ENCODE peak calls at places on chromosomes 16 and 17, in ten cellular contexts. M is NB4; W is T-helper 17 cell; I is left ventricle myocardium superior; G is T-helper 1 cell; V is naive B cell; A is Right ventricle myocardium inferior; Z is AG08395; L is stimulated activated CD4-positive, alpha-beta T cell treated with anti-CD3 and anti-CD28 coated beads, Interleukin-2, amount 100 ng/mL, for 24 hours; S is GM20000. R is an unnamed sample.

GRCh38 chr16:57092786-57093301 is 461 bp downstream of the CPNE2 start:
- DNase-seq in M (peak), W (peak), I (peak), G (peak), V (peak), A (peak), Z (no peak), L (peak), S (peak), R (peak)

GRCh38 chr16:84465154-84465553 is 39.3 kb downstream of the MEAK7 start:
- DNase-seq in M (peak), W (no peak), I (peak), G (no peak), V (no peak), A (no peak), Z (no peak), L (no peak), S (no peak), R (no peak)

GRCh38 chr17:57954421-57955182 is 610 bp downstream of the CUEDC1 start:
- DNase-seq in M (no peak), W (no peak), I (peak), G (no peak), V (no peak), A (peak), Z (peak), L (no peak), S (no peak), R (peak)

GRCh38 chr16:84610385-84610784 is 7.5 kb downstream of the COTL1 start:
- DNase-seq in M (no peak), W (no peak), I (no peak), G (no peak), V (no peak), A (no peak), Z (no peak), L (no peak), S (no peak), R (no peak)

GRCh38 chr17:33033176-33033575 is 41.5 kb downstream of the SPACA3 start:
- DNase-seq in M (no peak), W (no peak), I (no peak), G (no peak), V (no peak), A (no peak), Z (no peak), L (no peak), S (no peak), R (no peak)

GRCh38 chr17:33949100-33949499 is 306.0 kb upstream of the CCL2 start:
- DNase-seq in M (peak), W (no peak), I (no peak), G (no peak), V (no peak), A (no peak), Z (peak), L (no peak), S (no peak), R (no peak)

GRCh38 chr17:78341559-78342437 is 18.1 kb downstream of the SOCS3 start:
- DNase-seq in M (no peak), W (no peak), I (peak), G (no peak), V (no peak), A (peak), Z (peak), L (no peak), S (peak), R (peak)

GRCh38 chr17:57935833-57936807 is 19.1 kb downstream of the CUEDC1 start:
- DNase-seq in M (peak), W (no peak), I (peak), G (no peak), V (no peak), A (peak), Z (peak), L (no peak), S (no peak), R (peak)

GRCh38 chr17:82974136-82974952 is 105.1 kb upstream of the METRNL start:
- DNase-seq in M (no peak), W (no peak), I (no peak), G (no peak), V (no peak), A (no peak), Z (no peak), L (no peak), S (peak), R (peak)

GRCh38 chr17:39633570-39634183 is 3.3 kb upstream of the STARD3 start:
- DNase-seq in M (no peak), W (no peak), I (no peak), G (no peak), V (no peak), A (peak), Z (no peak), L (no peak), S (no peak), R (no peak)

GRCh38 chr16:65180986-65181710 is 59.3 kb upstream of the CDH11 start:
- DNase-seq in M (no peak), W (no peak), I (no peak), G (no peak), V (no peak), A (no peak), Z (peak), L (no peak), S (no peak), R (no peak)

GRCh38 chr17:3534881-3535252 is 22.7 kb downstream of the TRPV3 start:
- DNase-seq in M (no peak), W (no peak), I (peak), G (peak), V (no peak), A (no peak), Z (peak), L (no peak), S (peak), R (no peak)

GRCh38 chr17:74012465-74012864 is 191.0 kb upstream of the RPL38 start:
- DNase-seq in M (peak), W (no peak), I (no peak), G (peak), V (no peak), A (no peak), Z (no peak), L (no peak), S (no peak), R (no peak)

GRCh38 chr17:56960596-56961538 is at the start of gene COIL:
- DNase-seq in M (peak), W (peak), I (peak), G (peak), V (peak), A (peak), Z (peak), L (peak), S (peak), R (peak)

GRCh38 chr16:70780546-70780945 is 20.4 kb downstream of the VAC14 start:
- DNase-seq in M (no peak), W (no peak), I (no peak), G (no peak), V (no peak), A (no peak), Z (no peak), L (no peak), S (no peak), R (no peak)

GRCh38 chr17:47981462-47981861 is 10.5 kb downstream of the CDK5RAP3 start:
- DNase-seq in M (no peak), W (no peak), I (no peak), G (peak), V (no peak), A (no peak), Z (no peak), L (no peak), S (no peak), R (no peak)

GRCh38 chr16:48892884-48893283 is 282.9 kb upstream of the N4BP1 start:
- DNase-seq in M (peak), W (no peak), I (no peak), G (no peak), V (no peak), A (no peak), Z (no peak), L (no peak), S (no peak), R (no peak)

GRCh38 chr17:35486920-35487727 is 38.6 kb upstream of the SLFN13 start:
- DNase-seq in M (peak), W (peak), I (peak), G (peak), V (peak), A (peak), Z (peak), L (peak), S (peak), R (peak)

GRCh38 chr16:78756189-78756661 is 656.8 kb downstream of the WWOX start:
- DNase-seq in M (no peak), W (no peak), I (no peak), G (no peak), V (no peak), A (no peak), Z (no peak), L (no peak), S (no peak), R (no peak)

GRCh38 chr17:75514299-75515228 is 773 bp downstream of the CASKIN2 start:
- DNase-seq in M (peak), W (no peak), I (peak), G (no peak), V (no peak), A (peak), Z (no peak), L (no peak), S (no peak), R (no peak)

GRCh38 chr16:19712418-19713058 is 5.5 kb downstream of the KNOP1 start:
- DNase-seq in M (no peak), W (no peak), I (no peak), G (no peak), V (no peak), A (no peak), Z (no peak), L (no peak), S (no peak), R (no peak)

GRCh38 chr16:88853336-88853941 is 3.3 kb downstream of the GALNS start:
- DNase-seq in M (peak), W (no peak), I (peak), G (no peak), V (no peak), A (no peak), Z (no peak), L (no peak), S (no peak), R (no peak)

GRCh38 chr16:72928089-72928981 is 119.6 kb downstream of the ZFHX3 start:
- DNase-seq in M (no peak), W (no peak), I (no peak), G (no peak), V (no peak), A (no peak), Z (no peak), L (no peak), S (no peak), R (no peak)

GRCh38 chr16:71865173-71865863 is 18.7 kb downstream of the ZNF821 start:
- DNase-seq in M (no peak), W (no peak), I (no peak), G (no peak), V (no peak), A (no peak), Z (no peak), L (no peak), S (no peak), R (no peak)

GRCh38 chr16:57422026-57422944 is 17.7 kb downstream of the CCL17 start:
- DNase-seq in M (peak), W (no peak), I (peak), G (no peak), V (no peak), A (no peak), Z (peak), L (no peak), S (no peak), R (peak)

GRCh38 chr16:24758373-24758772 is 28.9 kb downstream of the TNRC6A start:
- DNase-seq in M (no peak), W (no peak), I (no peak), G (no peak), V (no peak), A (no peak), Z (no peak), L (no peak), S (no peak), R (no peak)

GRCh38 chr16:49453001-49453400 is 79.4 kb downstream of the C16orf78 start:
- DNase-seq in M (no peak), W (no peak), I (no peak), G (no peak), V (no peak), A (no peak), Z (no peak), L (no peak), S (no peak), R (no peak)

GRCh38 chr16:86285938-86286921 is 224.1 kb upstream of the FOXF1 start:
- DNase-seq in M (no peak), W (no peak), I (no peak), G (no peak), V (no peak), A (no peak), Z (no peak), L (no peak), S (no peak), R (no peak)

GRCh38 chr16:74896389-74897370 is 88.2 kb downstream of the WDR59 start:
- DNase-seq in M (no peak), W (no peak), I (no peak), G (no peak), V (no peak), A (no peak), Z (peak), L (no peak), S (no peak), R (no peak)

R was measured in heart left ventricle.